ENCODE peak calls at places on chromosome 4, in seven cellular contexts. One of them, this sample, is unnamed.

GRCh38 chr4:96183630-96184029 is 343.7 kb downstream of the PDHA2 start:
- DNase-seq in left lung: no peak
- DNase-seq in choroid plexus epithelial cell: peak
- DNase-seq in PC-3: no peak
- DNase-seq in AG10803: no peak
- DNase-seq in endodermal cell: no peak
- DNase-seq in lung: no peak
- DNase-seq in this sample: no peak

GRCh38 chr4:76168688-76169087 is 20.5 kb upstream of the NUP54 start:
- DNase-seq in left lung: no peak
- DNase-seq in lung: no peak
- DNase-seq in PC-3: no peak
- DNase-seq in AG10803: no peak
- DNase-seq in choroid plexus epithelial cell: no peak
- DNase-seq in endodermal cell: no peak
- DNase-seq in this sample: no peak

GRCh38 chr4:4339504-4340085 is 47.3 kb upstream of the NSG1 start:
- DNase-seq in PC-3: no peak
- DNase-seq in AG10803: no peak
- DNase-seq in lung: peak
- DNase-seq in endodermal cell: no peak
- DNase-seq in choroid plexus epithelial cell: no peak
- DNase-seq in left lung: peak
- DNase-seq in this sample: no peak

GRCh38 chr4:37634180-37634579 is 52.0 kb downstream of the RELL1 start:
- DNase-seq in PC-3: no peak
- DNase-seq in lung: no peak
- DNase-seq in AG10803: no peak
- DNase-seq in endodermal cell: no peak
- DNase-seq in left lung: no peak
- DNase-seq in choroid plexus epithelial cell: no peak
- DNase-seq in this sample: no peak

GRCh38 chr4:180811556-180811955 is 1431.6 kb upstream of the TENM3 start:
- DNase-seq in left lung: no peak
- DNase-seq in endodermal cell: no peak
- DNase-seq in PC-3: no peak
- DNase-seq in lung: no peak
- DNase-seq in choroid plexus epithelial cell: peak
- DNase-seq in AG10803: no peak
- DNase-seq in this sample: no peak

GRCh38 chr4:15295421-15296162 is 132.2 kb upstream of the C1QTNF7 start:
- DNase-seq in PC-3: peak
- DNase-seq in endodermal cell: no peak
- DNase-seq in left lung: no peak
- DNase-seq in AG10803: no peak
- DNase-seq in lung: no peak
- DNase-seq in choroid plexus epithelial cell: peak
- DNase-seq in this sample: no peak

GRCh38 chr4:95107635-95108034 is 349.9 kb downstream of the BMPR1B start:
- DNase-seq in endodermal cell: no peak
- DNase-seq in PC-3: peak
- DNase-seq in lung: no peak
- DNase-seq in AG10803: peak
- DNase-seq in choroid plexus epithelial cell: peak
- DNase-seq in left lung: no peak
- DNase-seq in this sample: no peak

GRCh38 chr4:1777822-1778641 is 15.1 kb upstream of the FGFR3 start:
- DNase-seq in choroid plexus epithelial cell: peak
- DNase-seq in PC-3: peak
- DNase-seq in AG10803: peak
- DNase-seq in left lung: no peak
- DNase-seq in endodermal cell: peak
- DNase-seq in lung: no peak
- DNase-seq in this sample: peak

GRCh38 chr4:86898562-86898961 is 6.3 kb upstream of the C4orf36 start:
- DNase-seq in left lung: no peak
- DNase-seq in PC-3: peak
- DNase-seq in choroid plexus epithelial cell: peak
- DNase-seq in AG10803: no peak
- DNase-seq in lung: no peak
- DNase-seq in endodermal cell: peak
- DNase-seq in this sample: no peak

GRCh38 chr4:104901438-104901837 is 245.2 kb upstream of the TET2 start:
- DNase-seq in PC-3: no peak
- DNase-seq in endodermal cell: peak
- DNase-seq in lung: no peak
- DNase-seq in left lung: no peak
- DNase-seq in choroid plexus epithelial cell: peak
- DNase-seq in AG10803: peak
- DNase-seq in this sample: peak

GRCh38 chr4:127685292-127685691 is 44.9 kb upstream of the SLC25A31 start:
- DNase-seq in AG10803: no peak
- DNase-seq in endodermal cell: no peak
- DNase-seq in lung: no peak
- DNase-seq in left lung: no peak
- DNase-seq in choroid plexus epithelial cell: peak
- DNase-seq in PC-3: peak
- DNase-seq in this sample: no peak

DNA sequence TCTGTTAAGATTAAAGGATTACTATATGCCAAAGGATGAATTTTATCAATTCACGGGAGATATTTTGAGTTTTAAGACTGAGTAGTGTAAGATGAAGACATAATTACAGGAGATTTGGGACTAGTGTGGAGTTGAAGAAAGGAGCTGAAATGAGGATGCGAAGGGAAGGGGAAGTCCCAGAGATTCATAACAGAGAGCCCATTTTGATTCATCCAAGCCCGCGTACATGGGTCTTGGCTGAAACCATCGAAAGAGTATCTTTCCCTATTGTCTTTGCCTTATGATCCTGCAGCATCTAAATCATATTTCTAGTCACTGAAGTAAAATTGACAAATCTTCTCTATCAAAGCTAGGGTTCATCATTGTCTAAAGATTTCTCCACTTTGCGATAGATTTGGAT is 58.6 kb downstream of the MAD2L1 start:
- DNase-seq in PC-3: no peak
- DNase-seq in lung: no peak
- DNase-seq in AG10803: no peak
- DNase-seq in choroid plexus epithelial cell: no peak
- DNase-seq in left lung: no peak
- DNase-seq in endodermal cell: no peak
- DNase-seq in this sample: no peak
- H3K4me3 ChIP-seq in PC-3: no peak
- H3K4me3 ChIP-seq in lung: no peak
- H3K4me3 ChIP-seq in AG10803: no peak
- H3K4me3 ChIP-seq in choroid plexus epithelial cell: no peak
- H3K4me3 ChIP-seq in left lung: no peak
- H3K4me3 ChIP-seq in endodermal cell: no peak
- H3K4me3 ChIP-seq in this sample: no peak

GRCh38 chr4:164997324-164997723 is 19.9 kb upstream of the TRIM61 start:
- DNase-seq in choroid plexus epithelial cell: peak
- DNase-seq in left lung: no peak
- DNase-seq in PC-3: peak
- DNase-seq in AG10803: no peak
- DNase-seq in endodermal cell: no peak
- DNase-seq in lung: no peak
- DNase-seq in this sample: no peak
- TF ChIP-seq CTCF in choroid plexus epithelial cell: peak
- TF ChIP-seq CTCF in left lung: no peak
- TF ChIP-seq CTCF in PC-3: peak
- TF ChIP-seq CTCF in AG10803: peak
- TF ChIP-seq CTCF in endodermal cell: peak
- TF ChIP-seq CTCF in lung: no peak
- TF ChIP-seq CTCF in this sample: no peak

GRCh38 chr4:73252001-73252400 is 6.6 kb downstream of the ANKRD17 start:
- DNase-seq in AG10803: peak
- DNase-seq in choroid plexus epithelial cell: no peak
- DNase-seq in endodermal cell: no peak
- DNase-seq in PC-3: no peak
- DNase-seq in left lung: no peak
- DNase-seq in lung: no peak
- DNase-seq in this sample: no peak
- H3K4me3 ChIP-seq in AG10803: no peak
- H3K4me3 ChIP-seq in choroid plexus epithelial cell: no peak
- H3K4me3 ChIP-seq in endodermal cell: no peak
- H3K4me3 ChIP-seq in PC-3: no peak
- H3K4me3 ChIP-seq in left lung: no peak
- H3K4me3 ChIP-seq in lung: no peak
- H3K4me3 ChIP-seq in this sample: no peak

GRCh38 chr4:3252831-3253641 is 4.1 kb downstream of the MSANTD1 start:
- DNase-seq in AG10803: no peak
- DNase-seq in choroid plexus epithelial cell: no peak
- DNase-seq in lung: no peak
- DNase-seq in left lung: peak
- DNase-seq in endodermal cell: peak
- DNase-seq in PC-3: no peak
- DNase-seq in this sample: peak

GRCh38 chr4:3251691-3252479 is 2.9 kb downstream of the MSANTD1 start:
- DNase-seq in endodermal cell: peak
- DNase-seq in AG10803: no peak
- DNase-seq in choroid plexus epithelial cell: no peak
- DNase-seq in lung: no peak
- DNase-seq in left lung: no peak
- DNase-seq in PC-3: no peak
- DNase-seq in this sample: no peak

GRCh38 chr4:3250956-3251690 is 2.2 kb downstream of the MSANTD1 start:
- DNase-seq in PC-3: no peak
- DNase-seq in endodermal cell: peak
- DNase-seq in choroid plexus epithelial cell: peak
- DNase-seq in AG10803: no peak
- DNase-seq in lung: peak
- DNase-seq in left lung: peak
- DNase-seq in this sample: peak

GRCh38 chr4:3253808-3254207 is 4.8 kb downstream of the MSANTD1 start:
- DNase-seq in endodermal cell: peak
- DNase-seq in PC-3: no peak
- DNase-seq in lung: no peak
- DNase-seq in left lung: peak
- DNase-seq in AG10803: no peak
- DNase-seq in choroid plexus epithelial cell: no peak
- DNase-seq in this sample: no peak

GRCh38 chr4:3252480-3252828 is 3.5 kb downstream of the MSANTD1 start:
- DNase-seq in PC-3: no peak
- DNase-seq in endodermal cell: no peak
- DNase-seq in lung: no peak
- DNase-seq in left lung: peak
- DNase-seq in choroid plexus epithelial cell: no peak
- DNase-seq in AG10803: no peak
- DNase-seq in this sample: no peak
- TF ChIP-seq CTCF in PC-3: no peak
- TF ChIP-seq CTCF in endodermal cell: no peak
- TF ChIP-seq CTCF in lung: no peak
- TF ChIP-seq CTCF in left lung: no peak
- TF ChIP-seq CTCF in choroid plexus epithelial cell: no peak
- TF ChIP-seq CTCF in AG10803: no peak
- TF ChIP-seq CTCF in this sample: no peak

GRCh38 chr4:48490012-48490679 is at the start of gene ZAR1:
- DNase-seq in endodermal cell: peak
- DNase-seq in AG10803: no peak
- DNase-seq in choroid plexus epithelial cell: no peak
- DNase-seq in lung: no peak
- DNase-seq in PC-3: no peak
- DNase-seq in left lung: no peak
- DNase-seq in this sample: no peak
- H3K4me3 ChIP-seq in endodermal cell: peak
- H3K4me3 ChIP-seq in AG10803: no peak
- H3K4me3 ChIP-seq in choroid plexus epithelial cell: no peak
- H3K4me3 ChIP-seq in lung: peak
- H3K4me3 ChIP-seq in PC-3: no peak
- H3K4me3 ChIP-seq in left lung: peak
- H3K4me3 ChIP-seq in this sample: no peak

GRCh38 chr4:144360394-144360793 is 219.9 kb upstream of the GYPA start:
- DNase-seq in left lung: no peak
- DNase-seq in lung: no peak
- DNase-seq in AG10803: no peak
- DNase-seq in choroid plexus epithelial cell: peak
- DNase-seq in endodermal cell: no peak
- DNase-seq in PC-3: no peak
- DNase-seq in this sample: no peak

GRCh38 chr4:144357970-144358369 is 217.5 kb upstream of the GYPA start:
- DNase-seq in AG10803: no peak
- DNase-seq in endodermal cell: no peak
- DNase-seq in PC-3: no peak
- DNase-seq in lung: no peak
- DNase-seq in left lung: no peak
- DNase-seq in choroid plexus epithelial cell: peak
- DNase-seq in this sample: no peak

GRCh38 chr4:144353240-144353639 is 212.7 kb upstream of the GYPA start:
- DNase-seq in choroid plexus epithelial cell: no peak
- DNase-seq in AG10803: no peak
- DNase-seq in lung: no peak
- DNase-seq in PC-3: no peak
- DNase-seq in left lung: no peak
- DNase-seq in endodermal cell: peak
- DNase-seq in this sample: no peak

GRCh38 chr4:144356941-144357381 is 216.4 kb upstream of the GYPA start:
- DNase-seq in AG10803: no peak
- DNase-seq in lung: no peak
- DNase-seq in endodermal cell: peak
- DNase-seq in PC-3: no peak
- DNase-seq in choroid plexus epithelial cell: peak
- DNase-seq in left lung: no peak
- DNase-seq in this sample: no peak

DNA sequence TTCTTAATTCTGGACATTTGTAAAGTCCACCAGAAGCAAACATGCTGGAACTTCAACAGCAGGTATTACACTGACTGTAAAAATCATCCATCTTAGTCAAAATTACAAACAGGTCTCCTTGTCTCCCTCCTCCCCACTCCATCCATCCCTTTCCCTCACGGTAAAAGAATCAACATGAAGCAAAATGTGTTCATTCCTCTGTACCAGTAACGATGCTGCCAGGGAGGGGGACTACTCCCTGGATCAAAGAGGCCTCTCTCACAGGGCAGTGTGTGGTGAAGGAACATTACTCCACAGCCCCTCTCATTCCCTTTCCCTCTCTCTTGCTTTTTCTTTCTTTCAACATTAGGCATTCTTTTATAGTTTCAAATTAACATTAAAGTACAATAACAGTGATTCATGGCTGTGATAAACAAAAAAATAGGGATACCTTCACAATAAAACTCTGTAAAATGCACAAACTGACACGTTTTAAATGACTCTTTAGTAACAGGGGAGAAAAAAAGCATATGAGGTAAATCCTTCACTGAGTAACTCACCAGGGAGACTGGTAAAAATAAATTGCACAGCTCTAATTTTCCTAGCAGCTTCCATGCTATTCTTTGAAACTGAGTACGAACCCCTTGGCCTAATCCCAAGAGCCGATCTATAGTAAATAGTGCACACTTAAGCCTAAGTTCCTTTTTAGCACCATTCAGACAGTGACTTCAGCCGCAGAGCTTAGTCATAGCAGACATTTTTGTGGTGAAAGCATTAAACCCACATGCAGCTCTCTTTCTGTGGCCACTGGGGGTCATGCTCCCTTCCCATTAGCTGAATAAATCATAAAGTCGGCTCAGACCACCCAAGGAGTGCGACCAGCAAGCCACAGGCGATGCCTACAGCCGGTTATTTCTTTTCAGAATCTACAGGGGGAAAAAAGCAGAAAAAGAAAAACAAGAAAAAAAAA is 215.6 kb upstream of the GYPA start:
- DNase-seq in lung: no peak
- DNase-seq in endodermal cell: peak
- DNase-seq in left lung: peak
- DNase-seq in PC-3: peak
- DNase-seq in choroid plexus epithelial cell: peak
- DNase-seq in AG10803: peak
- DNase-seq in this sample: no peak
- TF ChIP-seq CTCF in lung: no peak
- TF ChIP-seq CTCF in endodermal cell: peak
- TF ChIP-seq CTCF in left lung: no peak
- TF ChIP-seq CTCF in PC-3: peak
- TF ChIP-seq CTCF in choroid plexus epithelial cell: peak
- TF ChIP-seq CTCF in AG10803: no peak
- TF ChIP-seq CTCF in this sample: no peak

GRCh38 chr4:154658680-154659402 is 46.4 kb upstream of the FGG start:
- DNase-seq in lung: no peak
- DNase-seq in endodermal cell: no peak
- DNase-seq in AG10803: no peak
- DNase-seq in PC-3: no peak
- DNase-seq in left lung: no peak
- DNase-seq in choroid plexus epithelial cell: no peak
- DNase-seq in this sample: no peak
- H3K4me3 ChIP-seq in lung: no peak
- H3K4me3 ChIP-seq in endodermal cell: no peak
- H3K4me3 ChIP-seq in AG10803: no peak
- H3K4me3 ChIP-seq in PC-3: no peak
- H3K4me3 ChIP-seq in left lung: no peak
- H3K4me3 ChIP-seq in choroid plexus epithelial cell: no peak
- H3K4me3 ChIP-seq in this sample: no peak